ENCODE peak calls at places on chromosomes 11 and 22, in four cellular contexts. S is K562, C is HepG2, E is HL-60. A is an unnamed sample.

GRCh38 chr22:32502346-32502745 is 27.7 kb downstream of the FBXO7 start:
- DNase-seq in S (no peak), C (no peak), E (no peak), A (no peak)

GRCh38 chr11:124082371-124082770 is 32.9 kb upstream of the VWA5A start:
- DNase-seq in S (no peak), C (no peak), E (no peak), A (no peak)

GRCh38 chr11:99244613-99245012 is 223.9 kb downstream of the CNTN5 start:
- DNase-seq in S (no peak), C (no peak), E (no peak), A (no peak)

GRCh38 chr11:117823941-117824420 is 563 bp downstream of the FXYD2 start:
- DNase-seq in S (no peak), C (no peak), E (no peak), A (no peak)

GRCh38 chr11:121648306-121648705 is 195.5 kb upstream of the SORL1-AS1 start:
- DNase-seq in S (no peak), C (no peak), E (no peak), A (no peak)

GRCh38 chr11:95443386-95443785 is 212.4 kb upstream of the SESN3 start:
- DNase-seq in S (peak), C (peak), E (peak), A (no peak)

GRCh38 chr11:110712643-110713468 is 619 bp upstream of the ARHGAP20 start:
- DNase-seq in S (no peak), C (no peak), E (no peak), A (peak)

GRCh38 chr11:120413480-120413879 is 77.3 kb downstream of the ARHGEF12 start:
- DNase-seq in S (no peak), C (no peak), E (no peak), A (no peak)

GRCh38 chr11:60594998-60595637 is 79.9 kb downstream of the MS4A13 start:
- DNase-seq in S (no peak), C (no peak), E (no peak), A (no peak)

GRCh38 chr11:36684840-36685800 is 87.1 kb upstream of the RAG2 start:
- DNase-seq in S (no peak), C (no peak), E (no peak), A (no peak)

GRCh38 chr11:86681039-86681745 is 8.8 kb upstream of the ME3 start:
- DNase-seq in S (no peak), C (no peak), E (no peak), A (no peak)

GRCh38 chr11:101759771-101760450 is 154.9 kb upstream of the CEP126 start:
- DNase-seq in S (no peak), C (peak), E (no peak), A (no peak)

GRCh38 chr11:12091957-12092558 is 18.3 kb upstream of the MICAL2 start:
- DNase-seq in S (no peak), C (peak), E (no peak), A (no peak)

GRCh38 chr22:37089451-37089850 is 20.1 kb downstream of the TMPRSS6 start:
- DNase-seq in S (peak), C (no peak), E (no peak), A (no peak)

GRCh38 chr11:67352546-67353316 is 615 bp downstream of the POLD4 start:
- DNase-seq in S (peak), C (peak), E (peak), A (no peak)

GRCh38 chr22:35337932-35338331 is 38.2 kb downstream of the TOM1 start:
- DNase-seq in S (no peak), C (no peak), E (no peak), A (no peak)

GRCh38 chr11:269146-269890 is 8.9 kb upstream of the NLRP6 start:
- DNase-seq in S (peak), C (peak), E (peak), A (no peak)

GRCh38 chr22:49931863-49932262 is 13.4 kb downstream of the CRELD2 start:
- DNase-seq in S (no peak), C (no peak), E (no peak), A (no peak)

GRCh38 chr22:34072585-34072984 is 152.3 kb upstream of the LARGE1 start:
- DNase-seq in S (no peak), C (no peak), E (no peak), A (no peak)

GRCh38 chr11:111944651-111945051 is 7.5 kb downstream of the DIXDC1 start:
- DNase-seq in S (no peak), C (no peak), E (no peak), A (no peak)

GRCh38 chr11:114562166-114562916 is 2.7 kb upstream of the NXPE1 start:
- DNase-seq in S (no peak), C (no peak), E (no peak), A (no peak)

GRCh38 chr11:47915407-47916137 is 64.8 kb upstream of the PTPRJ start:
- DNase-seq in S (no peak), C (peak), E (no peak), A (peak)

GRCh38 chr22:27800250-27801131 is 1.1 kb downstream of the MN1 start:
- DNase-seq in S (no peak), C (no peak), E (no peak), A (peak)

GRCh38 chr11:133134561-133135173 is 397.6 kb downstream of the OPCML start:
- DNase-seq in S (peak), C (peak), E (peak), A (peak)

GRCh38 chr11:1109918-1110705 is 35.4 kb downstream of the MUC2 start:
- DNase-seq in S (no peak), C (no peak), E (no peak), A (no peak)

GRCh38 chr22:23685205-23685784 is 5.5 kb upstream of the RGL4 start:
- DNase-seq in S (peak), C (no peak), E (no peak), A (no peak)

GRCh38 chr22:50530857-50531545 is 1.2 kb upstream of the TYMP start:
- DNase-seq in S (no peak), C (peak), E (peak), A (no peak)

GRCh38 chr22:39577900-39578299 is 7.3 kb downstream of the CACNA1I start:
- DNase-seq in S (no peak), C (no peak), E (no peak), A (no peak)

GRCh38 chr11:115488945-115489344 is 15.3 kb downstream of the CADM1 start:
- DNase-seq in S (no peak), C (peak), E (no peak), A (no peak)

GRCh38 chr11:76614471-76615183 is 55.9 kb downstream of the LRRC32 start:
- DNase-seq in S (no peak), C (no peak), E (no peak), A (peak)

GRCh38 chr11:8386134-8386864 is 122.6 kb upstream of the LMO1 start:
- DNase-seq in S (no peak), C (no peak), E (no peak), A (no peak)

GRCh38 chr11:14308897-14309387 is 50.0 kb downstream of the RRAS2 start:
- DNase-seq in S (no peak), C (no peak), E (no peak), A (no peak)

GRCh38 chr11:128803440-128803839 is 63.7 kb downstream of the KCNJ1 start:
- DNase-seq in S (no peak), C (no peak), E (no peak), A (no peak)
- TF ChIP-seq GABPA in S (no peak), C (no peak), E (no peak), A (no peak)

GRCh38 chr11:58639103-58639502 is 16.6 kb downstream of the CNTF start:
- DNase-seq in S (no peak), C (no peak), E (no peak), A (no peak)
- TF ChIP-seq REST in S (no peak), C (peak), E (peak), A (peak)

GRCh38 chr22:17787159-17788022 is 13.1 kb upstream of the BID start:
- DNase-seq in S (no peak), C (no peak), E (no peak), A (no peak)

GRCh38 chr22:17788023-17788330 is 13.7 kb upstream of the BID start:
- DNase-seq in S (no peak), C (no peak), E (no peak), A (no peak)

GRCh38 chr22:17784776-17785175 is 10.5 kb upstream of the BID start:
- DNase-seq in S (no peak), C (no peak), E (no peak), A (no peak)

GRCh38 chr22:17785185-17786184 is 11.2 kb upstream of the BID start:
- DNase-seq in S (peak), C (peak), E (no peak), A (no peak)

GRCh38 chr22:17786435-17787158 is 12.3 kb upstream of the BID start:
- DNase-seq in S (peak), C (peak), E (no peak), A (no peak)
- TF ChIP-seq GABPA in S (peak), C (no peak), E (no peak), A (no peak)

DNA sequence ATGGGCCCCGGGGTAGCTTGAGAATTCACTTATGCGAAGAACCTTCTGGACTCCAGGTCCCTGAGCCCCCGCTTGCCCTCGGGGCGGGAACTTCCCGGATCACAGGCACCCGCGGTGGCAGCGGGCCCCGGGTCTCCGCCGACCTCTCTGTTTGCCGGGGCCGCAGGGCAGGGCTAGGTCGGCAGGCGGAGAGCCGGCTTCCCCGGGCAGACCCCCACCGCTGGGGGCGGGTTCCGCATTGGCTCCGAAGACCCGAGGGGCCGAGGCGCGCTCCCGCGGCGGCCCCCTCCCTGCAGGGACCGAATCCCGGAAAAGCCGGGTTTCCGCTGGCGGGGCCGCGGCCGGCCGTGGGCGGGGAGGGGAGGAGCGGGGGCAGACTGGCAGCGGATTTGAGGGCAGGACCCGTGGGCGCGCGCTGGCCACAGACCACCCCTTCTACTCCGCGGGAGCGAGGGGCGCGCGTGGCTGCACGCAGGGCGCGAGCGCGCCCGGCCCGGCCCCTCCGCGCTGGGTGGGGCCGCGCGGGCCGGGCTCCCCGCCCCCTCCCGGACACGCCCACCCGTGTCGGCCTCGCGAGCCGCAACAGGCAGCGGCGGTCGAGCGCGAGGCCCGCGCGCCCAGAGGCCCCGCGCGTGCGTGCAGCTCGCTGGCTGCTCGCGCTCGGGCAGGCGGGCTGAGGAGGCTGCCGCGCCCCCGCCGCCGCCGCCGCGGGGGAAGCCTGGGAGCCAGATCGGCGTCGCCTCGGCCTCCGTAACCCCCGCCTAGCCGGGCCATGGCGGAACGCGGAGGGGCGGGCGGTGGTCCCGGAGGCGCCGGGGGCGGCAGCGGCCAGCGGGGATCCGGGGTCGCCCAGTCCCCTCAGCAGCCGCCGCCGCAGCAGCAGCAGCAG is at the start of gene PACS1:
- DNase-seq in S (peak), C (peak), E (peak), A (peak)
- TF ChIP-seq REST in S (peak), C (no peak), E (no peak), A (no peak)

DNA sequence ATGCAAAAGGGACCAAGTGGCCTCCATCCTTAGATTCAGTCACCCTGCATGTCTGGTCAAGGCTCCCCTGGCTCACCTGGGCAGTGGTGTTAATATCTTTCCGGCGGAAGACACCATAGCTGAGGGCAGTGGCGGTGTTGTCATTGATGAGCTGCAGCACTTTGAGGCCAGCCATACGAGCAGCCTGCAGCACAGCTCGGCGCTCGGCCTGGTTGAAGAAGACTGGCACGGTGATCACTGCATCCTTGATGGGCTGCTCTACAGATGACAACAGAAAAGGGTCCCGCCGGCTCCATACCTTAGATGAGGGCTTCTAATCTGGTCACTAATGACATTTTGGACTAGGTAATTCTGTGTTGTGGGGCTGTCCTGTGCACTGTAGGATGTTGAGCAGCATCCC is 2.6 kb downstream of the HYOU1 start:
- DNase-seq in S (no peak), C (no peak), E (no peak), A (no peak)
- TF ChIP-seq GABPA in S (no peak), C (no peak), E (no peak), A (no peak)

DNA sequence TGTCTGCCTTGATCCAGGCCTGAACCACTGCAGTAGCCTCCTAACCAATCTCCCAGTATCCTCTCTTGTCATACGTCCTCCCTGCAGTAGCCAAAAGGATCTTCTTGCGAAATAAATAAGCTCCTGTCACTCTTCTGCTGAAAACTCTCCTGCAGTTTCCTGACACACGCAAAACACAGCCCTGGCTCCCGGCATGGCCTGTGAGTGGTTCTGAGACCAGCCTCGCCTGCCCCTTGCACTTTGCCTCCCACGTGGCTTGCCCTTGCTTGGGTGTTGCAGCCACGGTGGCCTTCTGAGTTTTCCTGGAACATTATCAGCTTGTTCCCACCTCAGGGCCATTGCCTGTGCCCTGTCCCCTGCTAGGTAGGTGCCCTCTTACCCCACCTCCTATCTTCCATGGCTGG is 7.2 kb downstream of the ZC3H7B start:
- DNase-seq in S (peak), C (peak), E (no peak), A (no peak)
- TF ChIP-seq REST in S (no peak), C (no peak), E (no peak), A (no peak)

DNA sequence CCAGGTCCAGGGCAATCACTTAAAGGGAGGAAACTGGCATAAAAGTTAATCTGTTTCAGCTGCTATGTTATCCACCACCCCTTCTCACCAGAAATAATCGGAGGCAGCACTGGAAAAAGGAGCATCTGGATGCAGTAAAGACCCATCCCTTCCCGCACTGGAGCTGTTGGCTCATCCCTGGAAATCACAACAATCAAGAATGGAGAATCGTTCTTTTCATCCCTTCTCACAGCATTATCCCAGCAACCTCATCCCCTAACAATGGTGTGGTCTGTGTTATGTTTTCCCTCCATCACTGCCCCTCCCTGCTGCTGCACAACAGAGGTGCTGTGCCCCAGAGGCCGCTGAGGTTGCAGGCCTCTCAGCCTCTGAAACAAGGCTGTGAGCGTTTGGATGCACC is 98.9 kb downstream of the GAB2 start:
- DNase-seq in S (no peak), C (no peak), E (no peak), A (peak)
- TF ChIP-seq GABPA in S (no peak), C (no peak), E (no peak), A (no peak)

DNA sequence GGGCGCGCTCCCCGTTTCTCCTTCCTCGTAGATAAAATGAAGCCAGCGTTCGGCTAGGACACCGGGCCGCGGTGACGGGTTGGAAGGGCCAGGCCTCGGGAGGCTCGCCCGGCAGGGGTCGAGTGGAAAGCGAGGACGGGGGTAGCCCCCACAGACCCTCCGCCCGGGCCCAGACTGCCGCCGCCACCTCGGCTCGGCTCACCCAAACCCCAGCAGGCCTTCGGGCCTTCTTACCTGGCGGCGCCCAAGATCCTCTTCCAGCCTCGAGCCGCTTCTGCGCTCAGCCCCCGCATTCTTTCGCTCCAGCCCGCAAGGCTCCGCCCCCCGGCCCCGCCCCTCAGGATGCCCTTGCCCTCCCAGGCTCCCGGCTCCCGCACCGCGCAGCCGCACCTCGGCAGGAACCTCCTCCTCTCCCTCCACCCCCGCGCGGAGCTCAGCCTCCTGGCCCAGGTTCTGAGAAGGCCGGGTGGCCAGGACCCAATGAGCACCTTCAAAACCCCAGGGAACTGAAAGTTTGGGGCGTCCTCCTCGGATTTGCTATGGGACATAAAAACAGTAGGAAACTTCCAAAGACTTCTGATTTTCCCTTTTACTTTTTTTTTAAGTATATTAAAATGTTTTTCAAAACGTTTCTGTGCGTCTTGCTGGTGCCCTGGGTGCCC is at the start of gene CD59:
- DNase-seq in S (peak), C (peak), E (peak), A (peak)
- TF ChIP-seq REST in S (no peak), C (no peak), E (no peak), A (no peak)

DNA sequence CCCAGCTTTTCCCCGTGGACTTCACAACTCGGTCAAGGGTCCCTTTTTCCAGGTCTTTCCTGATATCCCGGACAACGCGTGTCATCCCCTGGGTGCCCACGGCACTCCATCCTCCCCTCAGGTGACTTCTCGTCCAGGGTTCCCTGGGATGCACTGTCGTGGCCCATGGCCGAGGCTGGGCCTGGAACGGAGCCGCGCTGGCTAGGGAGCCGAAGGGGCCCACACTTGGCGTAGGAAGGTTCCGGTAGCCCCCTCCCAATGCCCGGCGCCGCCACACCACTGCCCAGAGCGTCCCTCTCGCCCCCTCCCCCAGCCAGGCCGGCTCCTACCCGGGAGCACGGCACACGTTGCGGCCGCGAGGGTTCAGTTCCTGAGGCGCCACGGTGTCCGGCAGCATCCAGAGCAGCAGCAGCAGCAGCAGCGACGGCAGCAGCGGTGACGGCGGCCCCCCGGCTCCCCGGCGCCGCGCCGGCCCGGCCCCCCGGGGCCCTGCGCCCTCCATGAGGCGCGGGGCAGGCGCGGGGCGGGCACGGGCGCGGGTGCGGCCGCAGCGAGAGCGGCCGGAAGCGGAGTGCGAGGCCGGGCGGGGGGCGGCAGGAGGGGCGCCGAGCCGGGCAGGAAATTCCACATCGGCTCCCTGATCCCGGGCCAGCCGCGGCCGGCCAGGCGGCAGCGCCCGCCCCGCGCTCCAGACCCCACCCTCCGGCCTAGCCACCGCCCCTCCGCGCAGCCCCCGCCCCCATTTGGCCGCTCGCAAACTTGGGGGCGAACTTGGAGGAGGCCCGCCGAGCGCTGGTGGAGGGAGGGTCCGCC is at the start of gene SCARF2:
- DNase-seq in S (no peak), C (no peak), E (no peak), A (peak)
- TF ChIP-seq GABPA in S (no peak), C (peak), E (no peak), A (peak)

A was measured in SK-N-SH.